ENCODE peak calls at places on chromosomes 1 and 21, in five cellular contexts. M, R, O, B and K are unnamed samples.

GRCh38 chr1:58583496-58583895 is 6.4 kb upstream of the TACSTD2 start:
- DNase-seq in M (peak; percentile 26), R (no peak), O (no peak), B (no peak), K (no peak)

GRCh38 chr21:38520511-38520910 is 22.2 kb upstream of the ERG start:
- DNase-seq in M (no peak), R (no peak), O (no peak), B (no peak), K (no peak)

GRCh38 chr1:220450927-220451326 is 77.0 kb upstream of the MARK1 start:
- DNase-seq in M (no peak), R (no peak), O (no peak), B (no peak), K (no peak)

GRCh38 chr1:194045416-194045815 is 859.0 kb upstream of the B3GALT2 start:
- DNase-seq in M (peak; percentile 42), R (no peak), O (no peak), B (no peak), K (no peak)

GRCh38 chr1:150072959-150073358 is 5.4 kb downstream of the VPS45 start:
- DNase-seq in M (peak; percentile 51), R (no peak), O (no peak), B (no peak), K (no peak)

GRCh38 chr1:158248122-158248521 is 6.1 kb upstream of the CD1A start:
- DNase-seq in M (no peak), R (no peak), O (no peak), B (no peak), K (peak; percentile 11)

GRCh38 chr1:185998391-185998790 is 264.2 kb downstream of the HMCN1 start:
- DNase-seq in M (peak; percentile 23), R (no peak), O (no peak), B (no peak), K (no peak)

GRCh38 chr1:33468559-33468958 is 3.9 kb upstream of the ZSCAN20 start:
- DNase-seq in M (no peak), R (no peak), O (no peak), B (no peak), K (no peak)

GRCh38 chr1:76257823-76258222 is 183.3 kb downstream of the ST6GALNAC3 start:
- DNase-seq in M (no peak), R (no peak), O (no peak), B (no peak), K (no peak)

GRCh38 chr1:2583871-2584341 is 2.7 kb upstream of the PRXL2B start:
- DNase-seq in M (no peak), R (no peak), O (no peak), B (no peak), K (no peak)

GRCh38 chr1:45802343-45803298 is 791 bp upstream of the MAST2 start:
- DNase-seq in M (peak; percentile 88), R (peak; percentile 95), O (no peak), B (peak; percentile 10), K (peak; percentile 92)

GRCh38 chr1:84370831-84371394 is 27.4 kb upstream of the DNASE2B start:
- DNase-seq in M (peak; percentile 41), R (no peak), O (no peak), B (no peak), K (peak; percentile 70)

GRCh38 chr1:30399026-30399425 is 324.4 kb downstream of the MATN1 start:
- DNase-seq in M (no peak), R (no peak), O (no peak), B (no peak), K (no peak)

GRCh38 chr1:184792450-184792969 is 37.9 kb upstream of the EDEM3 start:
- DNase-seq in M (peak; percentile 93), R (peak; percentile 94), O (no peak), B (no peak), K (peak; percentile 62)

GRCh38 chr1:157134442-157134841 is 3.8 kb downstream of the ETV3 start:
- DNase-seq in M (no peak), R (no peak), O (no peak), B (no peak), K (no peak)

GRCh38 chr1:233614743-233615521 is 1.0 kb downstream of the KCNK1 start:
- DNase-seq in M (peak; percentile 61), R (no peak), O (no peak), B (peak; percentile 15), K (no peak)

GRCh38 chr1:202852163-202852904 is 36.6 kb downstream of the RABIF start:
- DNase-seq in M (peak; percentile 70), R (no peak), O (no peak), B (no peak), K (peak; percentile 80)

GRCh38 chr1:14804626-14805025 is 206.1 kb downstream of the KAZN start:
- DNase-seq in M (peak; percentile 46), R (no peak), O (no peak), B (no peak), K (no peak)

GRCh38 chr21:45097827-45098387 is 23.5 kb downstream of the ADARB1 start:
- DNase-seq in M (no peak), R (no peak), O (no peak), B (no peak), K (no peak)

GRCh38 chr21:35281946-35282345 is 232.8 kb upstream of the RUNX1 start:
- DNase-seq in M (no peak), R (no peak), O (no peak), B (no peak), K (no peak)

GRCh38 chr1:33719771-33720670 is 143.9 kb upstream of the HMGB4 start:
- DNase-seq in M (no peak), R (no peak), O (no peak), B (no peak), K (no peak)

GRCh38 chr1:205954819-205955404 is 11.7 kb upstream of the SLC26A9 start:
- DNase-seq in M (no peak), R (no peak), O (no peak), B (no peak), K (no peak)